ENCODE peak calls at places on chromosomes 5 and 9, in ten cellular contexts. One of them, this sample, is unnamed.

GRCh38 chr5:148998174-148998797 is 64.6 kb downstream of the SH3TC2 start:
- DNase-seq in foreskin fibroblast: peak
- DNase-seq in HTR-8/SVneo: no peak
- DNase-seq in activated T-cell treated with anti-CD3 and anti-CD28 coated beads for 48 hours: no peak
- DNase-seq in mesendoderm: peak
- DNase-seq in activated CD8-positive, alpha-beta memory T cell treated with anti-CD3 and anti-CD28 coated beads for 48 hours: no peak
- DNase-seq in nephron progenitor cell: no peak
- DNase-seq in kidney: no peak
- DNase-seq in A549: peak
- DNase-seq in RPMI7951: peak
- DNase-seq in this sample: no peak

GRCh38 chr9:130664191-130665028 is at the start of gene PRDM12:
- DNase-seq in foreskin fibroblast: peak
- DNase-seq in HTR-8/SVneo: no peak
- DNase-seq in activated T-cell treated with anti-CD3 and anti-CD28 coated beads for 48 hours: no peak
- DNase-seq in mesendoderm: peak
- DNase-seq in activated CD8-positive, alpha-beta memory T cell treated with anti-CD3 and anti-CD28 coated beads for 48 hours: no peak
- DNase-seq in nephron progenitor cell: peak
- DNase-seq in kidney: no peak
- DNase-seq in A549: no peak
- DNase-seq in RPMI7951: no peak
- DNase-seq in this sample: no peak

GRCh38 chr5:76990899-76991475 is 38.1 kb downstream of the CRHBP start:
- DNase-seq in foreskin fibroblast: no peak
- DNase-seq in HTR-8/SVneo: no peak
- DNase-seq in activated T-cell treated with anti-CD3 and anti-CD28 coated beads for 48 hours: no peak
- DNase-seq in mesendoderm: no peak
- DNase-seq in activated CD8-positive, alpha-beta memory T cell treated with anti-CD3 and anti-CD28 coated beads for 48 hours: no peak
- DNase-seq in nephron progenitor cell: no peak
- DNase-seq in kidney: no peak
- DNase-seq in A549: no peak
- DNase-seq in RPMI7951: no peak
- DNase-seq in this sample: no peak

GRCh38 chr5:60196382-60197113 is 303.0 kb upstream of the PDE4D start:
- DNase-seq in foreskin fibroblast: peak
- DNase-seq in HTR-8/SVneo: peak
- DNase-seq in activated T-cell treated with anti-CD3 and anti-CD28 coated beads for 48 hours: no peak
- DNase-seq in mesendoderm: peak
- DNase-seq in activated CD8-positive, alpha-beta memory T cell treated with anti-CD3 and anti-CD28 coated beads for 48 hours: no peak
- DNase-seq in nephron progenitor cell: no peak
- DNase-seq in kidney: no peak
- DNase-seq in A549: peak
- DNase-seq in RPMI7951: peak
- DNase-seq in this sample: no peak

GRCh38 chr5:141783599-141784296 is 94.5 kb downstream of the PCDH1 start:
- DNase-seq in foreskin fibroblast: no peak
- DNase-seq in HTR-8/SVneo: no peak
- DNase-seq in activated T-cell treated with anti-CD3 and anti-CD28 coated beads for 48 hours: no peak
- DNase-seq in mesendoderm: peak
- DNase-seq in activated CD8-positive, alpha-beta memory T cell treated with anti-CD3 and anti-CD28 coated beads for 48 hours: no peak
- DNase-seq in nephron progenitor cell: peak
- DNase-seq in kidney: peak
- DNase-seq in A549: no peak
- DNase-seq in RPMI7951: no peak
- DNase-seq in this sample: no peak

GRCh38 chr9:12775963-12776774 is 1.3 kb downstream of the LURAP1L start:
- DNase-seq in foreskin fibroblast: peak
- DNase-seq in HTR-8/SVneo: peak
- DNase-seq in activated T-cell treated with anti-CD3 and anti-CD28 coated beads for 48 hours: no peak
- DNase-seq in mesendoderm: peak
- DNase-seq in activated CD8-positive, alpha-beta memory T cell treated with anti-CD3 and anti-CD28 coated beads for 48 hours: no peak
- DNase-seq in nephron progenitor cell: peak
- DNase-seq in kidney: peak
- DNase-seq in A549: peak
- DNase-seq in RPMI7951: peak
- DNase-seq in this sample: no peak

GRCh38 chr5:56055287-56055686 is 60.5 kb upstream of the IL6ST start:
- DNase-seq in foreskin fibroblast: peak
- DNase-seq in HTR-8/SVneo: no peak
- DNase-seq in activated T-cell treated with anti-CD3 and anti-CD28 coated beads for 48 hours: no peak
- DNase-seq in mesendoderm: no peak
- DNase-seq in activated CD8-positive, alpha-beta memory T cell treated with anti-CD3 and anti-CD28 coated beads for 48 hours: no peak
- DNase-seq in nephron progenitor cell: no peak
- DNase-seq in kidney: no peak
- DNase-seq in A549: no peak
- DNase-seq in RPMI7951: no peak
- DNase-seq in this sample: no peak

GRCh38 chr5:164013077-164013670 is 507.8 kb downstream of the MAT2B start:
- DNase-seq in foreskin fibroblast: peak
- DNase-seq in HTR-8/SVneo: peak
- DNase-seq in activated T-cell treated with anti-CD3 and anti-CD28 coated beads for 48 hours: peak
- DNase-seq in mesendoderm: peak
- DNase-seq in activated CD8-positive, alpha-beta memory T cell treated with anti-CD3 and anti-CD28 coated beads for 48 hours: no peak
- DNase-seq in nephron progenitor cell: peak
- DNase-seq in kidney: no peak
- DNase-seq in A549: peak
- DNase-seq in RPMI7951: peak
- DNase-seq in this sample: no peak

GRCh38 chr5:20109326-20109725 is 121.3 kb upstream of the CDH18 start:
- DNase-seq in foreskin fibroblast: no peak
- DNase-seq in HTR-8/SVneo: no peak
- DNase-seq in activated T-cell treated with anti-CD3 and anti-CD28 coated beads for 48 hours: no peak
- DNase-seq in mesendoderm: peak
- DNase-seq in activated CD8-positive, alpha-beta memory T cell treated with anti-CD3 and anti-CD28 coated beads for 48 hours: no peak
- DNase-seq in nephron progenitor cell: no peak
- DNase-seq in kidney: no peak
- DNase-seq in A549: no peak
- DNase-seq in RPMI7951: no peak
- DNase-seq in this sample: no peak

GRCh38 chr9:137222190-137223077 is at the start of gene RNF208:
- DNase-seq in foreskin fibroblast: peak
- DNase-seq in HTR-8/SVneo: no peak
- DNase-seq in activated T-cell treated with anti-CD3 and anti-CD28 coated beads for 48 hours: no peak
- DNase-seq in mesendoderm: no peak
- DNase-seq in activated CD8-positive, alpha-beta memory T cell treated with anti-CD3 and anti-CD28 coated beads for 48 hours: no peak
- DNase-seq in nephron progenitor cell: peak
- DNase-seq in kidney: no peak
- DNase-seq in A549: no peak
- DNase-seq in RPMI7951: no peak
- DNase-seq in this sample: no peak

GRCh38 chr5:44329716-44330115 is 59.5 kb downstream of the FGF10 start:
- DNase-seq in foreskin fibroblast: no peak
- DNase-seq in HTR-8/SVneo: no peak
- DNase-seq in activated T-cell treated with anti-CD3 and anti-CD28 coated beads for 48 hours: no peak
- DNase-seq in mesendoderm: no peak
- DNase-seq in activated CD8-positive, alpha-beta memory T cell treated with anti-CD3 and anti-CD28 coated beads for 48 hours: no peak
- DNase-seq in nephron progenitor cell: no peak
- DNase-seq in kidney: no peak
- DNase-seq in A549: no peak
- DNase-seq in RPMI7951: peak
- DNase-seq in this sample: no peak

GRCh38 chr9:38006163-38006562 is 62.9 kb downstream of the SHB start:
- DNase-seq in foreskin fibroblast: no peak
- DNase-seq in HTR-8/SVneo: no peak
- DNase-seq in activated T-cell treated with anti-CD3 and anti-CD28 coated beads for 48 hours: no peak
- DNase-seq in mesendoderm: no peak
- DNase-seq in activated CD8-positive, alpha-beta memory T cell treated with anti-CD3 and anti-CD28 coated beads for 48 hours: no peak
- DNase-seq in nephron progenitor cell: no peak
- DNase-seq in kidney: no peak
- DNase-seq in A549: no peak
- DNase-seq in RPMI7951: no peak
- DNase-seq in this sample: no peak

GRCh38 chr9:31916591-31917223 is 467.7 kb upstream of the ACO1 start:
- DNase-seq in foreskin fibroblast: no peak
- DNase-seq in HTR-8/SVneo: no peak
- DNase-seq in activated T-cell treated with anti-CD3 and anti-CD28 coated beads for 48 hours: no peak
- DNase-seq in mesendoderm: peak
- DNase-seq in activated CD8-positive, alpha-beta memory T cell treated with anti-CD3 and anti-CD28 coated beads for 48 hours: no peak
- DNase-seq in nephron progenitor cell: no peak
- DNase-seq in kidney: no peak
- DNase-seq in A549: no peak
- DNase-seq in RPMI7951: no peak
- DNase-seq in this sample: no peak

GRCh38 chr5:113896789-113897188 is 383.3 kb downstream of the YTHDC2 start:
- DNase-seq in foreskin fibroblast: no peak
- DNase-seq in HTR-8/SVneo: no peak
- DNase-seq in activated T-cell treated with anti-CD3 and anti-CD28 coated beads for 48 hours: no peak
- DNase-seq in mesendoderm: no peak
- DNase-seq in activated CD8-positive, alpha-beta memory T cell treated with anti-CD3 and anti-CD28 coated beads for 48 hours: no peak
- DNase-seq in nephron progenitor cell: no peak
- DNase-seq in kidney: no peak
- DNase-seq in A549: no peak
- DNase-seq in RPMI7951: no peak
- DNase-seq in this sample: no peak

GRCh38 chr9:81649475-81649874 is 39.9 kb downstream of the TLE1 start:
- DNase-seq in foreskin fibroblast: no peak
- DNase-seq in HTR-8/SVneo: no peak
- DNase-seq in activated T-cell treated with anti-CD3 and anti-CD28 coated beads for 48 hours: no peak
- DNase-seq in mesendoderm: no peak
- DNase-seq in activated CD8-positive, alpha-beta memory T cell treated with anti-CD3 and anti-CD28 coated beads for 48 hours: no peak
- DNase-seq in nephron progenitor cell: no peak
- DNase-seq in kidney: no peak
- DNase-seq in A549: no peak
- DNase-seq in RPMI7951: no peak
- DNase-seq in this sample: no peak

GRCh38 chr5:1547655-1548054 is 23.9 kb upstream of the LPCAT1 start:
- DNase-seq in foreskin fibroblast: no peak
- DNase-seq in HTR-8/SVneo: no peak
- DNase-seq in activated T-cell treated with anti-CD3 and anti-CD28 coated beads for 48 hours: no peak
- DNase-seq in mesendoderm: no peak
- DNase-seq in activated CD8-positive, alpha-beta memory T cell treated with anti-CD3 and anti-CD28 coated beads for 48 hours: no peak
- DNase-seq in nephron progenitor cell: no peak
- DNase-seq in kidney: no peak
- DNase-seq in A549: no peak
- DNase-seq in RPMI7951: no peak
- DNase-seq in this sample: no peak

GRCh38 chr5:75734913-75735789 is 17.9 kb upstream of the POC5 start:
- DNase-seq in foreskin fibroblast: peak
- DNase-seq in HTR-8/SVneo: peak
- DNase-seq in activated T-cell treated with anti-CD3 and anti-CD28 coated beads for 48 hours: no peak
- DNase-seq in mesendoderm: peak
- DNase-seq in activated CD8-positive, alpha-beta memory T cell treated with anti-CD3 and anti-CD28 coated beads for 48 hours: no peak
- DNase-seq in nephron progenitor cell: peak
- DNase-seq in kidney: no peak
- DNase-seq in A549: peak
- DNase-seq in RPMI7951: peak
- DNase-seq in this sample: no peak

GRCh38 chr5:151700816-151701215 is 14.1 kb upstream of the SPARC start:
- DNase-seq in foreskin fibroblast: no peak
- DNase-seq in HTR-8/SVneo: no peak
- DNase-seq in activated T-cell treated with anti-CD3 and anti-CD28 coated beads for 48 hours: no peak
- DNase-seq in mesendoderm: no peak
- DNase-seq in activated CD8-positive, alpha-beta memory T cell treated with anti-CD3 and anti-CD28 coated beads for 48 hours: no peak
- DNase-seq in nephron progenitor cell: no peak
- DNase-seq in kidney: no peak
- DNase-seq in A549: no peak
- DNase-seq in RPMI7951: no peak
- DNase-seq in this sample: no peak

GRCh38 chr9:86822006-86822405 is 125.3 kb downstream of the GAS1 start:
- DNase-seq in foreskin fibroblast: no peak
- DNase-seq in HTR-8/SVneo: no peak
- DNase-seq in activated T-cell treated with anti-CD3 and anti-CD28 coated beads for 48 hours: no peak
- DNase-seq in mesendoderm: no peak
- DNase-seq in activated CD8-positive, alpha-beta memory T cell treated with anti-CD3 and anti-CD28 coated beads for 48 hours: no peak
- DNase-seq in nephron progenitor cell: no peak
- DNase-seq in kidney: no peak
- DNase-seq in A549: no peak
- DNase-seq in RPMI7951: no peak
- DNase-seq in this sample: no peak

GRCh38 chr9:94639045-94639995 is at the start of gene FBP1:
- DNase-seq in foreskin fibroblast: peak
- DNase-seq in HTR-8/SVneo: no peak
- DNase-seq in activated T-cell treated with anti-CD3 and anti-CD28 coated beads for 48 hours: peak
- DNase-seq in mesendoderm: peak
- DNase-seq in activated CD8-positive, alpha-beta memory T cell treated with anti-CD3 and anti-CD28 coated beads for 48 hours: no peak
- DNase-seq in nephron progenitor cell: peak
- DNase-seq in kidney: peak
- DNase-seq in A549: no peak
- DNase-seq in RPMI7951: no peak
- DNase-seq in this sample: no peak

GRCh38 chr9:128382261-128382660 is 11.1 kb downstream of the URM1 start:
- DNase-seq in foreskin fibroblast: no peak
- DNase-seq in HTR-8/SVneo: no peak
- DNase-seq in activated T-cell treated with anti-CD3 and anti-CD28 coated beads for 48 hours: no peak
- DNase-seq in mesendoderm: no peak
- DNase-seq in activated CD8-positive, alpha-beta memory T cell treated with anti-CD3 and anti-CD28 coated beads for 48 hours: no peak
- DNase-seq in nephron progenitor cell: no peak
- DNase-seq in kidney: no peak
- DNase-seq in A549: no peak
- DNase-seq in RPMI7951: no peak
- DNase-seq in this sample: no peak

GRCh38 chr9:138082918-138083636 is 205.5 kb downstream of the CACNA1B start:
- DNase-seq in foreskin fibroblast: no peak
- DNase-seq in HTR-8/SVneo: no peak
- DNase-seq in activated T-cell treated with anti-CD3 and anti-CD28 coated beads for 48 hours: no peak
- DNase-seq in mesendoderm: no peak
- DNase-seq in activated CD8-positive, alpha-beta memory T cell treated with anti-CD3 and anti-CD28 coated beads for 48 hours: no peak
- DNase-seq in nephron progenitor cell: no peak
- DNase-seq in kidney: peak
- DNase-seq in A549: no peak
- DNase-seq in RPMI7951: no peak
- DNase-seq in this sample: no peak

GRCh38 chr5:135234242-135235000 is 164.6 kb downstream of the MACROH2A1 start:
- DNase-seq in foreskin fibroblast: no peak
- DNase-seq in HTR-8/SVneo: no peak
- DNase-seq in activated T-cell treated with anti-CD3 and anti-CD28 coated beads for 48 hours: no peak
- DNase-seq in mesendoderm: no peak
- DNase-seq in activated CD8-positive, alpha-beta memory T cell treated with anti-CD3 and anti-CD28 coated beads for 48 hours: no peak
- DNase-seq in nephron progenitor cell: no peak
- DNase-seq in kidney: peak
- DNase-seq in A549: no peak
- DNase-seq in RPMI7951: no peak
- DNase-seq in this sample: no peak

GRCh38 chr5:11888221-11888620 is 16.0 kb downstream of the CTNND2 start:
- DNase-seq in foreskin fibroblast: no peak
- DNase-seq in HTR-8/SVneo: no peak
- DNase-seq in activated T-cell treated with anti-CD3 and anti-CD28 coated beads for 48 hours: no peak
- DNase-seq in mesendoderm: no peak
- DNase-seq in activated CD8-positive, alpha-beta memory T cell treated with anti-CD3 and anti-CD28 coated beads for 48 hours: no peak
- DNase-seq in nephron progenitor cell: no peak
- DNase-seq in kidney: no peak
- DNase-seq in A549: no peak
- DNase-seq in RPMI7951: no peak
- DNase-seq in this sample: no peak

GRCh38 chr5:88675758-88676636 is 207.0 kb downstream of the MEF2C start:
- DNase-seq in foreskin fibroblast: peak
- DNase-seq in HTR-8/SVneo: no peak
- DNase-seq in activated T-cell treated with anti-CD3 and anti-CD28 coated beads for 48 hours: no peak
- DNase-seq in mesendoderm: peak
- DNase-seq in activated CD8-positive, alpha-beta memory T cell treated with anti-CD3 and anti-CD28 coated beads for 48 hours: no peak
- DNase-seq in nephron progenitor cell: peak
- DNase-seq in kidney: peak
- DNase-seq in A549: peak
- DNase-seq in RPMI7951: peak
- DNase-seq in this sample: no peak

GRCh38 chr9:125650271-125650737 is 56.7 kb downstream of the MAPKAP1 start:
- DNase-seq in foreskin fibroblast: peak
- DNase-seq in HTR-8/SVneo: no peak
- DNase-seq in activated T-cell treated with anti-CD3 and anti-CD28 coated beads for 48 hours: no peak
- DNase-seq in mesendoderm: peak
- DNase-seq in activated CD8-positive, alpha-beta memory T cell treated with anti-CD3 and anti-CD28 coated beads for 48 hours: no peak
- DNase-seq in nephron progenitor cell: no peak
- DNase-seq in kidney: no peak
- DNase-seq in A549: no peak
- DNase-seq in RPMI7951: peak
- DNase-seq in this sample: no peak

GRCh38 chr5:177471610-177472356 is 1.7 kb downstream of the DBN1 start:
- DNase-seq in foreskin fibroblast: peak
- DNase-seq in HTR-8/SVneo: no peak
- DNase-seq in activated T-cell treated with anti-CD3 and anti-CD28 coated beads for 48 hours: no peak
- DNase-seq in mesendoderm: no peak
- DNase-seq in activated CD8-positive, alpha-beta memory T cell treated with anti-CD3 and anti-CD28 coated beads for 48 hours: no peak
- DNase-seq in nephron progenitor cell: no peak
- DNase-seq in kidney: no peak
- DNase-seq in A549: no peak
- DNase-seq in RPMI7951: no peak
- DNase-seq in this sample: no peak

GRCh38 chr9:114742947-114743346 is 61.0 kb upstream of the TEX48 start:
- DNase-seq in foreskin fibroblast: no peak
- DNase-seq in HTR-8/SVneo: no peak
- DNase-seq in activated T-cell treated with anti-CD3 and anti-CD28 coated beads for 48 hours: no peak
- DNase-seq in mesendoderm: no peak
- DNase-seq in activated CD8-positive, alpha-beta memory T cell treated with anti-CD3 and anti-CD28 coated beads for 48 hours: no peak
- DNase-seq in nephron progenitor cell: no peak
- DNase-seq in kidney: no peak
- DNase-seq in A549: no peak
- DNase-seq in RPMI7951: no peak
- DNase-seq in this sample: no peak

This sample was measured in T-helper 22 cell.